ENCODE peak calls at places on chromosome 21, in five cellular contexts. One of them, this sample, is unnamed.

GRCh38 chr21:36425286-36425685 is 40.1 kb downstream of the CHAF1B start:
- DNase-seq in spleen: no peak
- DNase-seq in AG09309: no peak
- DNase-seq in body of pancreas: no peak
- DNase-seq in aorta: peak
- DNase-seq in this sample: peak

GRCh38 chr21:35908311-35909078 is 151.8 kb downstream of the SETD4 start:
- DNase-seq in spleen: no peak
- DNase-seq in AG09309: no peak
- DNase-seq in body of pancreas: no peak
- DNase-seq in aorta: no peak
- DNase-seq in this sample: no peak

GRCh38 chr21:42337830-42338729 is 12.7 kb downstream of the TFF2 start:
- DNase-seq in spleen: peak
- DNase-seq in AG09309: no peak
- DNase-seq in body of pancreas: peak
- DNase-seq in aorta: no peak
- DNase-seq in this sample: no peak

GRCh38 chr21:40924641-40925040 is 77.7 kb upstream of the DSCAM start:
- DNase-seq in spleen: no peak
- DNase-seq in AG09309: no peak
- DNase-seq in body of pancreas: no peak
- DNase-seq in aorta: no peak
- DNase-seq in this sample: no peak

GRCh38 chr21:41865002-41865777 is 14.0 kb downstream of the PRDM15 start:
- DNase-seq in spleen: peak
- DNase-seq in AG09309: no peak
- DNase-seq in body of pancreas: no peak
- DNase-seq in aorta: no peak
- DNase-seq in this sample: no peak

GRCh38 chr21:31298618-31299269 is 45.3 kb downstream of the TIAM1 start:
- DNase-seq in spleen: no peak
- DNase-seq in AG09309: no peak
- DNase-seq in body of pancreas: no peak
- DNase-seq in aorta: no peak
- DNase-seq in this sample: no peak

GRCh38 chr21:38920631-38921398 is 115.1 kb downstream of the ETS2 start:
- DNase-seq in spleen: no peak
- DNase-seq in AG09309: peak
- DNase-seq in body of pancreas: no peak
- DNase-seq in aorta: no peak
- DNase-seq in this sample: peak

GRCh38 chr21:17461582-17461981 is 51.3 kb upstream of the CXADR start:
- DNase-seq in spleen: no peak
- DNase-seq in AG09309: no peak
- DNase-seq in body of pancreas: no peak
- DNase-seq in aorta: no peak
- DNase-seq in this sample: no peak

GRCh38 chr21:44986471-44987291 is 46.9 kb downstream of the SLX9 start:
- DNase-seq in spleen: peak
- DNase-seq in AG09309: no peak
- DNase-seq in body of pancreas: no peak
- DNase-seq in aorta: peak
- DNase-seq in this sample: no peak

GRCh38 chr21:37530901-37531351 is 164.4 kb downstream of the DYRK1A start:
- DNase-seq in spleen: no peak
- DNase-seq in AG09309: no peak
- DNase-seq in body of pancreas: no peak
- DNase-seq in aorta: peak
- DNase-seq in this sample: no peak

GRCh38 chr21:34865922-34866271 is 183.2 kb downstream of the RUNX1 start:
- DNase-seq in spleen: peak
- DNase-seq in AG09309: no peak
- DNase-seq in body of pancreas: no peak
- DNase-seq in aorta: no peak
- DNase-seq in this sample: no peak

GRCh38 chr21:42388740-42389448 is 7.0 kb downstream of the TMPRSS3 start:
- DNase-seq in spleen: peak
- DNase-seq in AG09309: no peak
- DNase-seq in body of pancreas: peak
- DNase-seq in aorta: peak
- DNase-seq in this sample: no peak

GRCh38 chr21:36910581-36911307 is 55.7 kb downstream of the HLCS start:
- DNase-seq in spleen: no peak
- DNase-seq in AG09309: no peak
- DNase-seq in body of pancreas: no peak
- DNase-seq in aorta: no peak
- DNase-seq in this sample: no peak

GRCh38 chr21:37688952-37689659 is 227.2 kb downstream of the KCNJ6 start:
- DNase-seq in spleen: no peak
- DNase-seq in AG09309: no peak
- DNase-seq in body of pancreas: no peak
- DNase-seq in aorta: no peak
- DNase-seq in this sample: no peak

GRCh38 chr21:28742527-28742926 is 250.2 kb downstream of the LTN1 start:
- DNase-seq in spleen: no peak
- DNase-seq in AG09309: no peak
- DNase-seq in body of pancreas: no peak
- DNase-seq in aorta: no peak
- DNase-seq in this sample: no peak

GRCh38 chr21:16211339-16212303 is 481.8 kb downstream of the USP25 start:
- DNase-seq in spleen: no peak
- DNase-seq in AG09309: no peak
- DNase-seq in body of pancreas: no peak
- DNase-seq in aorta: no peak
- DNase-seq in this sample: no peak

GRCh38 chr21:40732998-40733397 is 114.0 kb downstream of the DSCAM start:
- DNase-seq in spleen: no peak
- DNase-seq in AG09309: no peak
- DNase-seq in body of pancreas: no peak
- DNase-seq in aorta: no peak
- DNase-seq in this sample: no peak

GRCh38 chr21:39645331-39645730 is 32.6 kb downstream of the B3GALT5 start:
- DNase-seq in spleen: no peak
- DNase-seq in AG09309: no peak
- DNase-seq in body of pancreas: no peak
- DNase-seq in aorta: no peak
- DNase-seq in this sample: no peak

GRCh38 chr21:27498025-27498424 is 531.1 kb upstream of the ADAMTS5 start:
- DNase-seq in spleen: no peak
- DNase-seq in AG09309: no peak
- DNase-seq in body of pancreas: no peak
- DNase-seq in aorta: no peak
- DNase-seq in this sample: no peak

GRCh38 chr21:35231115-35231514 is 182.0 kb upstream of the RUNX1 start:
- DNase-seq in spleen: no peak
- DNase-seq in AG09309: no peak
- DNase-seq in body of pancreas: no peak
- DNase-seq in aorta: no peak
- DNase-seq in this sample: no peak

GRCh38 chr21:10430007-10430406 is 91.4 kb upstream of the TPTE start:
- DNase-seq in spleen: no peak
- DNase-seq in AG09309: no peak
- DNase-seq in body of pancreas: no peak
- DNase-seq in aorta: no peak
- DNase-seq in this sample: no peak

GRCh38 chr21:39660596-39660995 is 47.9 kb downstream of the B3GALT5 start:
- DNase-seq in spleen: no peak
- DNase-seq in AG09309: peak
- DNase-seq in body of pancreas: peak
- DNase-seq in aorta: no peak
- DNase-seq in this sample: peak

GRCh38 chr21:42524341-42525227 is 10.9 kb downstream of the SLC37A1 start:
- DNase-seq in spleen: peak
- DNase-seq in AG09309: peak
- DNase-seq in body of pancreas: peak
- DNase-seq in aorta: peak
- DNase-seq in this sample: no peak

GRCh38 chr21:28714795-28715464 is 277.7 kb downstream of the LTN1 start:
- DNase-seq in spleen: no peak
- DNase-seq in AG09309: peak
- DNase-seq in body of pancreas: no peak
- DNase-seq in aorta: no peak
- DNase-seq in this sample: peak

GRCh38 chr21:35674895-35675470 is 385.3 kb downstream of the SETD4 start:
- DNase-seq in spleen: no peak
- DNase-seq in AG09309: no peak
- DNase-seq in body of pancreas: peak
- DNase-seq in aorta: no peak
- DNase-seq in this sample: no peak

GRCh38 chr21:38377165-38378093 is 120.6 kb downstream of the KCNJ15 start:
- DNase-seq in spleen: no peak
- DNase-seq in AG09309: no peak
- DNase-seq in body of pancreas: no peak
- DNase-seq in aorta: peak
- DNase-seq in this sample: no peak

GRCh38 chr21:8989261-8989882 is 1532.0 kb upstream of the TPTE start:
- DNase-seq in spleen: no peak
- DNase-seq in AG09309: no peak
- DNase-seq in body of pancreas: no peak
- DNase-seq in aorta: no peak
- DNase-seq in this sample: no peak

GRCh38 chr21:38760762-38761155 is 45.0 kb upstream of the ETS2 start:
- DNase-seq in spleen: no peak
- DNase-seq in AG09309: no peak
- DNase-seq in body of pancreas: no peak
- DNase-seq in aorta: no peak
- DNase-seq in this sample: no peak

GRCh38 chr21:44924611-44925010 is 3.9 kb upstream of the ITGB2 start:
- DNase-seq in spleen: peak
- DNase-seq in AG09309: no peak
- DNase-seq in body of pancreas: no peak
- DNase-seq in aorta: no peak
- DNase-seq in this sample: no peak

GRCh38 chr21:34801519-34802132 is 132.8 kb downstream of the CLIC6 start:
- DNase-seq in spleen: no peak
- DNase-seq in AG09309: no peak
- DNase-seq in body of pancreas: no peak
- DNase-seq in aorta: no peak
- DNase-seq in this sample: no peak

GRCh38 chr21:27580276-27580675 is 613.4 kb upstream of the ADAMTS5 start:
- DNase-seq in spleen: no peak
- DNase-seq in AG09309: no peak
- DNase-seq in body of pancreas: no peak
- DNase-seq in aorta: no peak
- DNase-seq in this sample: no peak

GRCh38 chr21:31290765-31291164 is 53.3 kb downstream of the TIAM1 start:
- DNase-seq in spleen: no peak
- DNase-seq in AG09309: no peak
- DNase-seq in body of pancreas: no peak
- DNase-seq in aorta: no peak
- DNase-seq in this sample: no peak

GRCh38 chr21:39633770-39634181 is 21.0 kb downstream of the B3GALT5 start:
- DNase-seq in spleen: no peak
- DNase-seq in AG09309: peak
- DNase-seq in body of pancreas: no peak
- DNase-seq in aorta: no peak
- DNase-seq in this sample: peak

DNA sequence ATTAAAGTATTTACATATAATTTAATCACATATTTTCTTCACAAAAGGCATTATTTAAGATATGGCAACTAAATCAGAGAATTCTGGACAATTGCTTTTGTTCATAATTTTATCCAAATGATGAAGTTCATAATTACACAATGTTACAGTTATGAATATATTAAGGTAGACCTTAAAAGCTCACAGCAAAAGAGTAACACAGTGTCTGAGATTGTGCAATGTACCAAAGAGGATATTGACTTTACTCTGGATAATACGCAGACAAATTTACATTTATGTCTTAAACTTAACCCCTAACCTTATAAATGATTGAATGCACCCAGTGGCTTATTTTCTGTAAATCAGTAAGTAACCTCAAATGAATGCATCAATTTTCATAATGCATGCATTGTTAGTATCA is 216.2 kb upstream of the SAMSN1 start:
- DNase-seq in spleen: no peak
- DNase-seq in AG09309: no peak
- DNase-seq in body of pancreas: no peak
- DNase-seq in aorta: no peak
- DNase-seq in this sample: no peak
- H3K4me3 ChIP-seq in spleen: peak
- H3K4me3 ChIP-seq in AG09309: no peak
- H3K4me3 ChIP-seq in body of pancreas: no peak
- H3K4me3 ChIP-seq in aorta: no peak
- H3K4me3 ChIP-seq in this sample: no peak

GRCh38 chr21:46098303-46099141 is 610 bp downstream of the COL6A2 start:
- DNase-seq in spleen: peak
- DNase-seq in AG09309: no peak
- DNase-seq in body of pancreas: no peak
- DNase-seq in aorta: peak
- DNase-seq in this sample: no peak

GRCh38 chr21:46097826-46098286 is at the start of gene COL6A2:
- DNase-seq in spleen: peak
- DNase-seq in AG09309: no peak
- DNase-seq in body of pancreas: peak
- DNase-seq in aorta: peak
- DNase-seq in this sample: no peak

GRCh38 chr21:46100426-46100825 is 2.5 kb downstream of the COL6A2 start:
- DNase-seq in spleen: no peak
- DNase-seq in AG09309: peak
- DNase-seq in body of pancreas: no peak
- DNase-seq in aorta: peak
- DNase-seq in this sample: no peak

GRCh38 chr21:46100020-46100419 is 2.1 kb downstream of the COL6A2 start:
- DNase-seq in spleen: no peak
- DNase-seq in AG09309: no peak
- DNase-seq in body of pancreas: no peak
- DNase-seq in aorta: peak
- DNase-seq in this sample: no peak

DNA sequence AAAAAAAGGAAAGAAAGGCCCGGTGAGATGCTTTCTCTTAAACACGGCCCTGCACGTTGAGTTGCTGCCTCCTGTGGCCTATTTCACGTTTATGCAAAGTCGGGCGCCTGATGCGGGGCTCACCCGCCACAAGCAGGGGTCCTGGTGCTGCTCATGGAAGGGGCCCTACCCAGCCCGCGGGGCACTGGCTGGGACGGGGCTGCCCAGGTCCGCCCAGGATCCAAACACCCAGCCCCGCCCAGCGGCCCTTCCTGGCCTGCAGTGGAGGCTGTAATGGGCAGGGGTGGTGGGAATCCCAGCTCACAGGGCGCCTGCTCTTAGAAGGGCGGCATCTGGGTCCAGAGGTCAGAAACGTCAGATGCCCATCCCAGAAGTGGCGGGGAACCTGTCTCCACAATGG is 1.6 kb downstream of the COL6A2 start:
- DNase-seq in spleen: peak
- DNase-seq in AG09309: no peak
- DNase-seq in body of pancreas: no peak
- DNase-seq in aorta: peak
- DNase-seq in this sample: no peak
- H3K4me3 ChIP-seq in spleen: peak
- H3K4me3 ChIP-seq in AG09309: peak
- H3K4me3 ChIP-seq in body of pancreas: no peak
- H3K4me3 ChIP-seq in aorta: peak
- H3K4me3 ChIP-seq in this sample: peak

GRCh38 chr21:33231526-33231925 is 1.8 kb downstream of the IFNAR2 start:
- DNase-seq in spleen: no peak
- DNase-seq in AG09309: no peak
- DNase-seq in body of pancreas: no peak
- DNase-seq in aorta: no peak
- DNase-seq in this sample: no peak
- H3K4me3 ChIP-seq in spleen: peak
- H3K4me3 ChIP-seq in AG09309: no peak
- H3K4me3 ChIP-seq in body of pancreas: no peak
- H3K4me3 ChIP-seq in aorta: no peak
- H3K4me3 ChIP-seq in this sample: no peak

GRCh38 chr21:33712022-33712803 is 69.9 kb downstream of the ITSN1 start:
- DNase-seq in spleen: no peak
- DNase-seq in AG09309: no peak
- DNase-seq in body of pancreas: no peak
- DNase-seq in aorta: no peak
- DNase-seq in this sample: no peak
- H3K4me3 ChIP-seq in spleen: no peak
- H3K4me3 ChIP-seq in AG09309: no peak
- H3K4me3 ChIP-seq in body of pancreas: no peak
- H3K4me3 ChIP-seq in aorta: no peak
- H3K4me3 ChIP-seq in this sample: no peak